ENCODE peak calls at places on chromosome X, in five cellular contexts. Z is progenitor cell of endocrine pancreas, J is activated B cell treated with CpG ODN at 0.5 μM for 24 hours, C is astrocyte of the spinal cord, X is OCI-LY7. M is an unnamed sample.

GRCh38 chrX:118973389-118974087 is 880 bp upstream of the LONRF3 start:
- DNase-seq in Z (no peak), J (peak; percentile 14), C (no peak), X (no peak), M (peak; percentile 63)

GRCh38 chrX:13307041-13307440 is 12.8 kb downstream of the ATXN3L start:
- DNase-seq in Z (no peak), J (no peak), C (no peak), X (no peak), M (no peak)

GRCh38 chrX:24553016-24553415 is 87.9 kb downstream of the PDK3 start:
- DNase-seq in Z (no peak), J (no peak), C (no peak), X (no peak), M (no peak)

GRCh38 chrX:13029341-13029740 is 15.1 kb downstream of the FAM9C start:
- DNase-seq in Z (no peak), J (no peak), C (peak; percentile 54), X (no peak), M (no peak)

GRCh38 chrX:138872537-138872936 is 161.0 kb upstream of the FGF13 start:
- DNase-seq in Z (no peak), J (no peak), C (peak; percentile 4), X (no peak), M (no peak)

GRCh38 chrX:131830400-131831184 is 192.5 kb upstream of the STK26 start:
- DNase-seq in Z (peak; percentile 73), J (peak; percentile 17), C (peak; percentile 83), X (peak; percentile 41), M (no peak)

GRCh38 chrX:129754266-129755024 is 15.7 kb downstream of the XPNPEP2 start:
- DNase-seq in Z (no peak), J (no peak), C (no peak), X (no peak), M (no peak)

GRCh38 chrX:53048169-53049126 is at the start of gene GPR173:
- DNase-seq in Z (peak; percentile 27), J (no peak), C (peak; percentile 78), X (peak; percentile 56), M (no peak)

GRCh38 chrX:53000447-53001208 is 42.3 kb upstream of the FAM156A start:
- DNase-seq in Z (no peak), J (no peak), C (no peak), X (peak; percentile 16), M (peak; percentile 25)

GRCh38 chrX:95539041-95539440 is 1145.6 kb upstream of the DIAPH2 start:
- DNase-seq in Z (no peak), J (no peak), C (no peak), X (no peak), M (no peak)

GRCh38 chrX:31420711-31421151 is 348.9 kb upstream of the FTHL17 start:
- DNase-seq in Z (no peak), J (no peak), C (no peak), X (no peak), M (no peak)

GRCh38 chrX:150219374-150220185 is 143.5 kb upstream of the MAMLD1 start:
- DNase-seq in Z (no peak), J (no peak), C (peak; percentile 34), X (no peak), M (no peak)

GRCh38 chrX:13893826-13894225 is 76.9 kb upstream of the GPM6B start:
- DNase-seq in Z (no peak), J (no peak), C (peak; percentile 32), X (no peak), M (no peak)

GRCh38 chrX:44246826-44247225 is 96.6 kb downstream of the EFHC2 start:
- DNase-seq in Z (no peak), J (no peak), C (no peak), X (no peak), M (no peak)

GRCh38 chrX:135556055-135556454 is 35.6 kb downstream of the INTS6L start:
- DNase-seq in Z (no peak), J (no peak), C (no peak), X (peak; percentile 38), M (no peak)

GRCh38 chrX:136781180-136781797 is 557 bp upstream of the ARHGEF6 start:
- DNase-seq in Z (no peak), J (no peak), C (no peak), X (peak; percentile 25), M (no peak)

GRCh38 chrX:68180501-68181061 is 252.7 kb downstream of the OPHN1 start:
- DNase-seq in Z (no peak), J (no peak), C (no peak), X (no peak), M (no peak)

GRCh38 chrX:49310371-49310770 is 6.9 kb downstream of the GAGE10 start:
- DNase-seq in Z (no peak), J (no peak), C (no peak), X (no peak), M (no peak)

GRCh38 chrX:112819013-112819635 is 21.5 kb downstream of the AMOT start:
- DNase-seq in Z (no peak), J (no peak), C (peak; percentile 77), X (no peak), M (no peak)

GRCh38 chrX:30308263-30309138 is 689 bp downstream of the NR0B1 start:
- DNase-seq in Z (peak; percentile 17), J (no peak), C (peak; percentile 13), X (no peak), M (no peak)

GRCh38 chrX:42704454-42704853 is 73.5 kb downstream of the PPP1R2C start:
- DNase-seq in Z (no peak), J (no peak), C (peak; percentile 47), X (no peak), M (no peak)

GRCh38 chrX:35728481-35728880 is 69.7 kb upstream of the MAGEB16 start:
- DNase-seq in Z (no peak), J (no peak), C (no peak), X (no peak), M (no peak)

GRCh38 chrX:155215443-155216178 is 649 bp upstream of the VBP1 start:
- DNase-seq in Z (no peak), J (no peak), C (peak; percentile 1), X (no peak), M (no peak)

GRCh38 chrX:42020225-42020624 is 96.9 kb upstream of the CASK start:
- DNase-seq in Z (no peak), J (no peak), C (no peak), X (no peak), M (no peak)

GRCh38 chrX:39953879-39954278 is 143.9 kb downstream of the BCOR start:
- DNase-seq in Z (no peak), J (no peak), C (peak; percentile 84), X (no peak), M (no peak)

GRCh38 chrX:133652185-133652584 is 236.9 kb upstream of the GPC4 start:
- DNase-seq in Z (no peak), J (no peak), C (no peak), X (no peak), M (no peak)

GRCh38 chrX:22999696-23000223 is at the start of gene DDX53:
- DNase-seq in Z (no peak), J (no peak), C (no peak), X (no peak), M (no peak)

GRCh38 chrX:69741706-69742105 is 125.8 kb downstream of the EDA start:
- DNase-seq in Z (no peak), J (no peak), C (no peak), X (no peak), M (no peak)

GRCh38 chrX:154026136-154026806 is 6.6 kb upstream of the IRAK1 start:
- DNase-seq in Z (no peak), J (no peak), C (no peak), X (no peak), M (no peak)
- TF ChIP-seq CTCF in Z (no peak), J (no peak), C (no peak), X (no peak), M (no peak)

DNA sequence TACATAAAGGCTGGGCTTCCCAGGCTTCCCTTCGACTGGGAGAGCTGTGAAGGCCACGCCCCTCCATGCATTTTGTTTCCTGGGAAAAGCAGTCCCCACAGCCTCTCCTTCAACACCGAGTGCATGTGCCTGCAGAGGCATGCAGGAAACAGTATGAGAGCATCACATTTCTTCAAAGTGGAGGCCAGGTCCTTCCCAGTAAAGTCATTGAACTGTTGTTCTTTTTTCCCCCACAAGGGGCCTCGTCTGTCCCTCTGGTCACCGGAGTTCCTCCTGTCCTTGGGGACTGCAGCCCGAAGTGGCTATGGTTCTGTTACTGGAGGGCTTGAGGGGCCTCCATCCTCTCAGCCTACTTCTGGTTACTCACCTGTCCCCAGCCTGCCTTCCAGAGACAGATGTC is 56.0 kb downstream of the RAI2 start:
- DNase-seq in Z (no peak), J (no peak), C (no peak), X (no peak), M (no peak)
- TF ChIP-seq CTCF in Z (peak; percentile 30), J (no peak), C (no peak), X (no peak), M (peak; percentile 42)

GRCh38 chrX:109268340-109268739 is 213.5 kb downstream of the GUCY2F start:
- DNase-seq in Z (no peak), J (no peak), C (no peak), X (no peak), M (no peak)
- TF ChIP-seq CTCF in Z (no peak), J (no peak), C (no peak), X (no peak), M (no peak)

GRCh38 chrX:10401239-10401638 is 219.1 kb downstream of the MID1 start:
- DNase-seq in Z (no peak), J (no peak), C (no peak), X (no peak), M (no peak)
- TF ChIP-seq CTCF in Z (no peak), J (no peak), C (no peak), X (peak; percentile 43), M (peak; percentile 37)

M was measured in type B pancreatic cell.